ENCODE peak calls at places on chromosomes 13 and 19, in seven cellular contexts. A, D, T, P, J, X and N are unnamed samples.

GRCh38 chr19:5975388-5975728 is 2.6 kb downstream of the RANBP3 start:
- DNase-seq in A (no peak), D (no peak), T (no peak), P (no peak), J (no peak), X (no peak), N (no peak)

GRCh38 chr13:113907637-113908617 is 44.1 kb upstream of the GAS6 start:
- DNase-seq in A (peak), D (no peak), T (no peak), P (no peak), J (no peak), X (peak), N (no peak)

GRCh38 chr13:46184277-46184699 is 2.3 kb upstream of the LCP1 start:
- DNase-seq in A (peak), D (no peak), T (peak), P (no peak), J (peak), X (peak), N (peak)

GRCh38 chr19:2867025-2867991 is at the start of gene ZNF556:
- DNase-seq in A (no peak), D (no peak), T (peak), P (no peak), J (no peak), X (no peak), N (no peak)

GRCh38 chr13:81207221-81207620 is 866.3 kb upstream of the SPRY2 start:
- DNase-seq in A (no peak), D (no peak), T (no peak), P (no peak), J (no peak), X (peak), N (no peak)

GRCh38 chr19:47296036-47296435 is 13.6 kb upstream of the C5AR1 start:
- DNase-seq in A (peak), D (peak), T (peak), P (peak), J (peak), X (peak), N (peak)

GRCh38 chr19:1658446-1659433 is 6.3 kb upstream of the TCF3 start:
- DNase-seq in A (no peak), D (no peak), T (no peak), P (no peak), J (no peak), X (no peak), N (no peak)

GRCh38 chr13:113176292-113176691 is 17.8 kb downstream of the PROZ start:
- DNase-seq in A (no peak), D (no peak), T (no peak), P (no peak), J (no peak), X (no peak), N (no peak)

GRCh38 chr13:99215466-99215865 is 14.8 kb downstream of the UBAC2 start:
- DNase-seq in A (no peak), D (no peak), T (no peak), P (no peak), J (no peak), X (no peak), N (no peak)

GRCh38 chr19:55519461-55520311 is 17.2 kb downstream of the SBK2 start:
- DNase-seq in A (no peak), D (no peak), T (peak), P (no peak), J (no peak), X (peak), N (no peak)

GRCh38 chr13:23025848-23026608 is 154.8 kb upstream of the SGCG start:
- DNase-seq in A (no peak), D (no peak), T (no peak), P (no peak), J (no peak), X (no peak), N (no peak)

GRCh38 chr13:79228972-79229371 is 177.1 kb downstream of the RBM26 start:
- DNase-seq in A (no peak), D (no peak), T (no peak), P (no peak), J (no peak), X (no peak), N (no peak)

GRCh38 chr13:73056054-73056962 is 2.5 kb upstream of the KLF5 start:
- DNase-seq in A (no peak), D (no peak), T (peak), P (no peak), J (no peak), X (peak), N (no peak)

GRCh38 chr19:10533656-10534386 is 9.9 kb upstream of the ATG4D start:
- DNase-seq in A (no peak), D (no peak), T (peak), P (no peak), J (no peak), X (peak), N (no peak)

DNA sequence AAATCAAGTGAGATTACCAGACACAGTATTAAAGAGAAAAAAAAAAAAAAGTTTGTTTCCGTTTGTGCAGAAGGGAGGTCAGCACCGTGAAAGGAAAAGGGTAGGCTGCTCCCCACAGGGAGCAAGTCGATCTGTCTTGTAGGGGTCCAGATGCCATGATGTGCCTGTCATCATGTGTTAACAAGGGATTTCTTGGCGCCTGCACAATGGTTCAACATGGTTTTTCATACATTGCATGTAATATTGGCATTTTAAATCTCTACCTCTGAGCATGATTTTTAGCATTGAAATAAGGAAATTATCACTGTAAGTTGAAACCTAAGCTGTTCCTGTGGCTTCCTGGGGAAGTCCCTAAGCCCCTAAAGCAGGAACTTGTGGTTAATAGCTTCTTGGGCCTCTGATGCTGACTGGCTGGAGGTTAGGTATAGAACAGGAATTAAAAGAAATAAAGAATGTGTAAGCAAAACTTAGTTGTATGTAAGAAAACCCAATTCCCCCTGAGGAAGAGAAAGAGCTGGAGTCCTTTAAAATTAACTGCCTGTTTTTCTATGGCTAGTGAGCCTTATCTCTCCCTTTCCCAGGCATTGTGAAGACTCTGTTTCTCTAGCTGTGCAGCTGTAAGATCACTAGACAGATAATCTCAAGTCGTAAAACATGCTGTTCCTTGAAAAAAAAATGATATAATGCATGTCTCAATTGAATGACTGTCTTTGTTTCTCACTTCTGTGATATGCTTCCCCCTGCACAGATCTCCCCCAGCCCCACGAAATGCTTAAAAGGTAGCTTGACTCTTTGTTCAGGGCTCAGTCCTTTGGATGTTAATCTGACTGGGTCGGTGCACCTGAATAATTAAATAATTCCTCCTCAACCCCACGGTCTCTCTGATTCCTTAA is 7.4 kb upstream of the FCGBP start:
- DNase-seq in A (no peak), D (no peak), T (no peak), P (no peak), J (no peak), X (no peak), N (peak)
- H3K4me3 ChIP-seq in A (no peak), D (peak), T (no peak), P (no peak), J (no peak), X (no peak), N (no peak)

GRCh38 chr13:75713852-75714251 is 77.7 kb downstream of the LMO7 start:
- DNase-seq in A (no peak), D (no peak), T (no peak), P (no peak), J (no peak), X (no peak), N (no peak)

GRCh38 chr13:75717525-75717924 is 81.4 kb downstream of the LMO7 start:
- DNase-seq in A (no peak), D (no peak), T (no peak), P (no peak), J (no peak), X (no peak), N (no peak)

GRCh38 chr13:75721307-75721706 is 85.2 kb downstream of the LMO7 start:
- DNase-seq in A (no peak), D (no peak), T (no peak), P (no peak), J (no peak), X (no peak), N (no peak)

GRCh38 chr13:75715598-75716523 is 79.7 kb downstream of the LMO7 start:
- DNase-seq in A (no peak), D (no peak), T (no peak), P (no peak), J (no peak), X (peak), N (no peak)
- TF ChIP-seq CTCF in A (no peak), D (no peak), T (no peak), P (no peak), J (no peak), X (no peak), N (no peak)

DNA sequence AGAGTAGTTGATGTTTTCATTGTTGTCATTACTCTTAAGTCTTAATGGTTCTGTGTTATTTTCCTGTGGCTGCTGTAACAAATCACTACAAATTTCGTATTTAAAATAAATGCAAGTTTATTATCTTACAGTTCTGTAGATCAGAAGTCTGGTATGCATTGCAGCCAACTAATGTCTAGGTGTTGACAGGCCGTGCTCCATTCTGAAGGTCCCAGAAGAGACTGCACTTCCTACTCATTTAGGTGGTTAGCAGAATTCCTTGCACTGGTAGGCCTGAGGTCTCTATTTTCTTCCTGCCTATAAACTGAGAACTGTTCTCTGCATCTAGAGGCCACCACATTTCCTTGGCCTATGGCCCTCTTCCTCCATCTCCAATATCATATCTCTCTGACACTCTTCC is 468.5 kb downstream of the FOXO1 start:
- DNase-seq in A (peak), D (no peak), T (no peak), P (no peak), J (no peak), X (no peak), N (no peak)
- H3K4me3 ChIP-seq in A (no peak), D (no peak), T (no peak), P (no peak), J (no peak), X (no peak), N (no peak)

GRCh38 chr19:41920878-41921277 is 7.4 kb downstream of the ERFL start:
- DNase-seq in A (no peak), D (no peak), T (no peak), P (no peak), J (no peak), X (no peak), N (no peak)
- TF ChIP-seq CTCF in A (no peak), D (no peak), T (no peak), P (no peak), J (no peak), X (no peak), N (no peak)

GRCh38 chr13:28440774-28441532 is 54.0 kb downstream of the FLT1 start:
- DNase-seq in A (no peak), D (no peak), T (no peak), P (no peak), J (no peak), X (no peak), N (no peak)
- H3K4me3 ChIP-seq in A (no peak), D (no peak), T (no peak), P (no peak), J (no peak), X (no peak), N (no peak)

GRCh38 chr19:16596399-16596798 is 24.2 kb upstream of the SLC35E1 start:
- DNase-seq in A (no peak), D (no peak), T (no peak), P (no peak), J (no peak), X (no peak), N (no peak)

GRCh38 chr19:16599655-16600346 is 27.6 kb upstream of the SLC35E1 start:
- DNase-seq in A (no peak), D (no peak), T (no peak), P (no peak), J (no peak), X (no peak), N (no peak)

GRCh38 chr19:16600824-16601223 is 27.2 kb downstream of the MED26 start:
- DNase-seq in A (no peak), D (no peak), T (no peak), P (no peak), J (no peak), X (no peak), N (no peak)

GRCh38 chr19:16601378-16602052 is 26.5 kb downstream of the MED26 start:
- DNase-seq in A (no peak), D (no peak), T (no peak), P (no peak), J (no peak), X (no peak), N (no peak)

GRCh38 chr19:16598848-16599247 is 26.6 kb upstream of the SLC35E1 start:
- DNase-seq in A (peak), D (no peak), T (no peak), P (no peak), J (no peak), X (no peak), N (no peak)
- TF ChIP-seq CTCF in A (no peak), D (no peak), T (no peak), P (no peak), J (no peak), X (no peak), N (no peak)

DNA sequence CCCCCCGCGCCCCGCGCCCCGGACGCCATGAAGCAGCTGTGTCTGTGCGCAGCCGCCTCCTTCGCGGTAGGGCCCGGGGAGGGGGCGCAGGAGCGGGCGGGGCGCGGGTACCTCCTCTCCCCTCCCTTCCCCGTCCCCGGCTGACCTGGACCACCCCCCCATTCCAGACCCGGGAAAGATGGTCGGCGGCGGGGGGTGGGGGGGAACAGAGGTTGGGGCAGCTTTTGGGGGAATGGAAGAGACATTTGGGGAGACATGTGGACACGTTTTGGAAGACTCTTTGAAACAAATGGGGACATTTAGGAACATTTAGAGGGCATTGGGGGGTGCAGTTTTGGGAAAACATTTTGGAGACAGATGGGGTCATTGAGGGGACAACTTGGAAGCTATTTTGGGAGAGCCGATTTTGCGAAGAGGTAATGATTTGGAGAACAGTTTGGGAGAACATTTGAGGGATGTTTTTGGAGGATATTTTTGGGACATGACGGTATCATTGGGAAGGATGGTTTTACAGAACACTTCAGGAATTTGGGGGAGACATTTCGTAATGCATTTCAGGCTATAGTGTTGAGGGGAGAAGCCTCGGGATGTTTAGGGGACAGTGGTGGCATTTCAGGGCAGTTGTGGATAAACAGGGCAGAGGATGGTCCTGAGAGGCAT is 16.1 kb downstream of the ANKRD24 start:
- DNase-seq in A (no peak), D (no peak), T (no peak), P (no peak), J (no peak), X (peak), N (no peak)
- H3K4me3 ChIP-seq in A (peak), D (no peak), T (peak), P (no peak), J (peak), X (no peak), N (no peak)